ENCODE peak calls at places on chromosome X, in nine cellular contexts. B, K, I, L, T, Y, N, A and C are unnamed samples.

GRCh38 chrX:97267376-97267775 is 383.7 kb downstream of the RPA4 start:
- DNase-seq in Y (no peak), N (no peak), A (peak), K (no peak), T (no peak), B (no peak), L (no peak), I (no peak), C (no peak)

GRCh38 chrX:33183366-33183765 is 28.0 kb downstream of the DMD start:
- DNase-seq in B (peak), T (peak), A (peak), K (no peak), L (no peak), I (no peak), N (peak), Y (no peak), C (no peak)

GRCh38 chrX:10085223-10085622 is 71.6 kb upstream of the CLCN4 start:
- DNase-seq in N (no peak), A (peak), T (no peak), K (no peak), B (no peak), Y (no peak), L (peak), I (no peak), C (no peak)

GRCh38 chrX:120456973-120457372 is 12.1 kb downstream of the LAMP2 start:
- DNase-seq in Y (no peak), B (no peak), T (no peak), N (no peak), K (no peak), I (no peak), L (no peak), A (peak), C (no peak)

GRCh38 chrX:8033175-8033574 is 106.0 kb upstream of the PNPLA4 start:
- DNase-seq in N (no peak), K (peak), T (no peak), L (no peak), B (no peak), I (no peak), A (no peak), Y (peak), C (no peak)

GRCh38 chrX:75522565-75523411 is at the start of gene ZDHHC15:
- DNase-seq in L (peak), K (peak), N (no peak), Y (peak), T (peak), A (peak), B (peak), I (peak), C (peak)

GRCh38 chrX:21985332-21985777 is 44.8 kb downstream of the SMS start:
- DNase-seq in Y (peak), B (peak), A (peak), N (peak), K (peak), L (peak), T (peak), I (peak), C (peak)

GRCh38 chrX:47218920-47219815 is 687 bp downstream of the CDK16 start:
- DNase-seq in I (peak), Y (no peak), L (no peak), N (no peak), A (no peak), B (peak), K (peak), T (no peak), C (no peak)

GRCh38 chrX:130637591-130637990 is 235.8 kb downstream of the RBMX2 start:
- DNase-seq in A (peak), K (no peak), I (no peak), B (no peak), N (peak), Y (no peak), T (no peak), L (no peak), C (no peak)

GRCh38 chrX:43805579-43805978 is 76.7 kb downstream of the MAOB start:
- DNase-seq in N (peak), T (no peak), I (no peak), L (no peak), Y (no peak), A (no peak), B (no peak), K (no peak), C (no peak)

GRCh38 chrX:48466696-48467095 is 3.4 kb downstream of the SLC38A5 start:
- DNase-seq in A (no peak), T (no peak), L (no peak), I (peak), Y (no peak), N (no peak), K (peak), B (no peak), C (no peak)

GRCh38 chrX:152635941-152636340 is 1.8 kb upstream of the GABRQ start:
- DNase-seq in T (peak), B (no peak), L (no peak), K (peak), A (peak), Y (peak), N (peak), I (peak), C (peak)

GRCh38 chrX:29926056-29926455 is 289.3 kb upstream of the MAGEB2 start:
- DNase-seq in Y (no peak), B (no peak), I (no peak), T (no peak), N (no peak), A (no peak), L (no peak), K (no peak), C (no peak)

GRCh38 chrX:154809939-154810665 is 4.8 kb upstream of the MPP1 start:
- DNase-seq in B (no peak), T (no peak), A (peak), N (no peak), Y (no peak), I (no peak), L (no peak), K (no peak), C (no peak)

GRCh38 chrX:13087322-13088154 is 43.1 kb upstream of the FAM9C start:
- DNase-seq in I (no peak), T (no peak), L (peak), K (no peak), B (no peak), Y (no peak), A (peak), N (no peak), C (no peak)

GRCh38 chrX:71941771-71942170 is 31.1 kb downstream of the NHSL2 start:
- DNase-seq in T (peak), Y (no peak), N (peak), B (peak), A (peak), I (no peak), K (no peak), L (no peak), C (no peak)

GRCh38 chrX:13520931-13521330 is 48.5 kb upstream of the EGFL6 start:
- DNase-seq in K (no peak), Y (no peak), T (no peak), A (no peak), N (no peak), L (no peak), B (no peak), I (no peak), C (no peak)

GRCh38 chrX:134172588-134173259 is 64.3 kb upstream of the CCDC160 start:
- DNase-seq in A (peak), T (no peak), I (peak), K (peak), B (no peak), N (no peak), L (peak), Y (peak), C (no peak)

GRCh38 chrX:107683124-107683895 is 55.0 kb downstream of the PRPS1 start:
- DNase-seq in N (no peak), L (no peak), B (no peak), A (peak), T (no peak), I (no peak), Y (no peak), K (no peak), C (no peak)

GRCh38 chrX:69016220-69016941 is 148.9 kb downstream of the PJA1 start:
- DNase-seq in K (no peak), N (no peak), A (no peak), Y (no peak), I (no peak), L (no peak), B (no peak), T (no peak), C (no peak)

GRCh38 chrX:123083924-123084323 is 100.2 kb upstream of the GRIA3 start:
- DNase-seq in T (no peak), B (no peak), Y (no peak), L (no peak), N (peak), I (no peak), A (peak), K (no peak), C (no peak)

GRCh38 chrX:69298466-69299140 is 133.3 kb upstream of the PJA1 start:
- DNase-seq in I (no peak), A (peak), B (no peak), L (no peak), N (peak), Y (no peak), K (no peak), T (no peak), C (no peak)

GRCh38 chrX:11351375-11352295 is 58.4 kb downstream of the AMELX start:
- DNase-seq in L (no peak), A (peak), K (no peak), Y (no peak), N (no peak), I (no peak), B (peak), T (no peak), C (no peak)

GRCh38 chrX:7263961-7264360 is 116.0 kb upstream of the PUDP start:
- DNase-seq in L (no peak), K (no peak), A (peak), B (no peak), N (no peak), T (no peak), I (no peak), Y (no peak), C (no peak)

GRCh38 chrX:1138476-1138875 is 74.0 kb downstream of the CRLF2 start:
- DNase-seq in A (no peak), N (no peak), K (no peak), L (no peak), Y (no peak), I (no peak), B (no peak), T (no peak), C (no peak)

GRCh38 chrX:42442745-42443144 is 335.2 kb downstream of the PPP1R2C start:
- DNase-seq in L (no peak), K (no peak), A (no peak), T (no peak), N (no peak), B (no peak), Y (no peak), I (no peak), C (no peak)

GRCh38 chrX:82648062-82648461 is 860.0 kb upstream of the POU3F4 start:
- DNase-seq in T (no peak), L (no peak), B (no peak), N (peak), I (peak), Y (no peak), K (no peak), A (peak), C (no peak)

GRCh38 chrX:15820106-15821073 is 30.1 kb downstream of the ZRSR2 start:
- DNase-seq in I (no peak), K (no peak), T (no peak), Y (no peak), A (peak), N (no peak), B (no peak), L (no peak), C (no peak)

GRCh38 chrX:77446029-77446585 is 1.1 kb upstream of the FGF16 start:
- DNase-seq in T (no peak), L (no peak), B (peak), Y (no peak), K (peak), N (no peak), A (no peak), I (no peak), C (no peak)

GRCh38 chrX:12292996-12293765 is 154.9 kb downstream of the FRMPD4 start:
- DNase-seq in B (no peak), T (no peak), I (no peak), N (no peak), Y (no peak), A (no peak), L (no peak), K (no peak), C (no peak)

GRCh38 chrX:101347859-101348451 is 587 bp downstream of the TIMM8A start:
- DNase-seq in T (no peak), Y (no peak), I (peak), L (no peak), B (no peak), K (no peak), A (peak), N (peak), C (no peak)

GRCh38 chrX:1909419-1910206 is 294.8 kb downstream of the ASMT start:
- DNase-seq in A (no peak), T (no peak), K (no peak), L (no peak), B (no peak), I (no peak), N (no peak), Y (no peak), C (no peak)

GRCh38 chrX:104343408-104344129 is 88.8 kb upstream of the ESX1 start:
- DNase-seq in L (peak), A (peak), B (no peak), N (peak), T (peak), Y (peak), K (peak), I (peak), C (peak)

GRCh38 chrX:153494541-153495361 is at the start of gene BGN:
- DNase-seq in L (no peak), Y (no peak), A (peak), K (peak), N (no peak), I (peak), T (peak), B (peak), C (no peak)

GRCh38 chrX:9873952-9874351 is 87.7 kb downstream of the SHROOM2 start:
- DNase-seq in Y (peak), T (peak), I (peak), N (no peak), B (no peak), L (peak), K (no peak), A (peak), C (no peak)

GRCh38 chrX:134738986-134739744 is 80.9 kb upstream of the PLAC1 start:
- DNase-seq in B (no peak), N (no peak), A (no peak), I (no peak), Y (no peak), K (no peak), L (no peak), T (no peak), C (no peak)